ENCODE peak calls at places on chromosomes 2 and 18, in six cellular contexts. One of them, this sample, is unnamed.

GRCh38 chr2:58638256-58638795 is 397.2 kb upstream of the FANCL start:
- DNase-seq in mesenchymal stem cell: no peak
- DNase-seq in H9: no peak
- DNase-seq in neuronal stem cell: no peak
- DNase-seq in mesendoderm: peak
- DNase-seq in trophoblast cell: no peak
- DNase-seq in this sample: no peak

GRCh38 chr2:30422437-30422805 is 24.6 kb upstream of the LCLAT1 start:
- DNase-seq in mesenchymal stem cell: peak
- DNase-seq in H9: no peak
- DNase-seq in neuronal stem cell: no peak
- DNase-seq in mesendoderm: peak
- DNase-seq in trophoblast cell: no peak
- DNase-seq in this sample: peak

GRCh38 chr2:209767316-209767715 is 4.3 kb upstream of the UNC80 start:
- DNase-seq in mesenchymal stem cell: no peak
- DNase-seq in H9: no peak
- DNase-seq in neuronal stem cell: no peak
- DNase-seq in mesendoderm: no peak
- DNase-seq in trophoblast cell: no peak
- DNase-seq in this sample: no peak

GRCh38 chr2:60934153-60934722 is 52.9 kb downstream of the REL start:
- DNase-seq in mesenchymal stem cell: peak
- DNase-seq in H9: no peak
- DNase-seq in neuronal stem cell: no peak
- DNase-seq in mesendoderm: no peak
- DNase-seq in trophoblast cell: no peak
- DNase-seq in this sample: no peak

GRCh38 chr2:126784636-126785035 is 114.1 kb upstream of the TEX51 start:
- DNase-seq in mesenchymal stem cell: no peak
- DNase-seq in H9: no peak
- DNase-seq in neuronal stem cell: no peak
- DNase-seq in mesendoderm: no peak
- DNase-seq in trophoblast cell: no peak
- DNase-seq in this sample: no peak

GRCh38 chr2:145411493-145411892 is 891.6 kb upstream of the ZEB2 start:
- DNase-seq in mesenchymal stem cell: no peak
- DNase-seq in H9: no peak
- DNase-seq in neuronal stem cell: no peak
- DNase-seq in mesendoderm: no peak
- DNase-seq in trophoblast cell: no peak
- DNase-seq in this sample: no peak

GRCh38 chr18:23302852-23303527 is 150.1 kb upstream of the RIOK3 start:
- DNase-seq in mesenchymal stem cell: peak
- DNase-seq in H9: no peak
- DNase-seq in neuronal stem cell: no peak
- DNase-seq in mesendoderm: no peak
- DNase-seq in trophoblast cell: peak
- DNase-seq in this sample: peak

GRCh38 chr18:7557891-7558454 is 9.1 kb upstream of the PTPRM start:
- DNase-seq in mesenchymal stem cell: no peak
- DNase-seq in H9: no peak
- DNase-seq in neuronal stem cell: no peak
- DNase-seq in mesendoderm: no peak
- DNase-seq in trophoblast cell: no peak
- DNase-seq in this sample: no peak

GRCh38 chr2:143171817-143172216 is 42.6 kb downstream of the ARHGAP15 start:
- DNase-seq in mesenchymal stem cell: peak
- DNase-seq in H9: no peak
- DNase-seq in neuronal stem cell: peak
- DNase-seq in mesendoderm: peak
- DNase-seq in trophoblast cell: no peak
- DNase-seq in this sample: peak

GRCh38 chr2:104434363-104434792 is 419.5 kb upstream of the POU3F3 start:
- DNase-seq in mesenchymal stem cell: no peak
- DNase-seq in H9: peak
- DNase-seq in neuronal stem cell: no peak
- DNase-seq in mesendoderm: peak
- DNase-seq in trophoblast cell: peak
- DNase-seq in this sample: no peak

GRCh38 chr18:48851563-48851962 is 99.2 kb downstream of the SMAD7 start:
- DNase-seq in mesenchymal stem cell: peak
- DNase-seq in H9: no peak
- DNase-seq in neuronal stem cell: no peak
- DNase-seq in mesendoderm: no peak
- DNase-seq in trophoblast cell: no peak
- DNase-seq in this sample: no peak

GRCh38 chr2:54666131-54666637 is 57.3 kb upstream of the EML6 start:
- DNase-seq in mesenchymal stem cell: peak
- DNase-seq in H9: no peak
- DNase-seq in neuronal stem cell: no peak
- DNase-seq in mesendoderm: no peak
- DNase-seq in trophoblast cell: no peak
- DNase-seq in this sample: peak

GRCh38 chr2:231436957-231437356 is 27.3 kb downstream of the NCL start:
- DNase-seq in mesenchymal stem cell: no peak
- DNase-seq in H9: no peak
- DNase-seq in neuronal stem cell: no peak
- DNase-seq in mesendoderm: no peak
- DNase-seq in trophoblast cell: no peak
- DNase-seq in this sample: no peak

GRCh38 chr2:126884861-126885481 is 13.7 kb upstream of the TEX51 start:
- DNase-seq in mesenchymal stem cell: no peak
- DNase-seq in H9: peak
- DNase-seq in neuronal stem cell: no peak
- DNase-seq in mesendoderm: no peak
- DNase-seq in trophoblast cell: no peak
- DNase-seq in this sample: no peak

GRCh38 chr2:156486175-156486574 is 50.0 kb downstream of the GPD2 start:
- DNase-seq in mesenchymal stem cell: peak
- DNase-seq in H9: no peak
- DNase-seq in neuronal stem cell: no peak
- DNase-seq in mesendoderm: no peak
- DNase-seq in trophoblast cell: no peak
- DNase-seq in this sample: peak

GRCh38 chr2:173854840-173855239 is 110.3 kb downstream of the SP3 start:
- DNase-seq in mesenchymal stem cell: no peak
- DNase-seq in H9: no peak
- DNase-seq in neuronal stem cell: no peak
- DNase-seq in mesendoderm: no peak
- DNase-seq in trophoblast cell: no peak
- DNase-seq in this sample: peak

GRCh38 chr18:34576622-34577021 is 133.5 kb upstream of the DTNA start:
- DNase-seq in mesenchymal stem cell: no peak
- DNase-seq in H9: no peak
- DNase-seq in neuronal stem cell: no peak
- DNase-seq in mesendoderm: no peak
- DNase-seq in trophoblast cell: no peak
- DNase-seq in this sample: no peak

GRCh38 chr2:233476083-233476410 is 90.5 kb downstream of the USP40 start:
- DNase-seq in mesenchymal stem cell: no peak
- DNase-seq in H9: no peak
- DNase-seq in neuronal stem cell: no peak
- DNase-seq in mesendoderm: no peak
- DNase-seq in trophoblast cell: no peak
- DNase-seq in this sample: no peak
- H3K18ac ChIP-seq in mesenchymal stem cell: no peak
- H3K18ac ChIP-seq in H9: no peak
- H3K18ac ChIP-seq in neuronal stem cell: no peak
- H3K18ac ChIP-seq in mesendoderm: no peak
- H3K18ac ChIP-seq in trophoblast cell: no peak
- H3K18ac ChIP-seq in this sample: no peak

DNA sequence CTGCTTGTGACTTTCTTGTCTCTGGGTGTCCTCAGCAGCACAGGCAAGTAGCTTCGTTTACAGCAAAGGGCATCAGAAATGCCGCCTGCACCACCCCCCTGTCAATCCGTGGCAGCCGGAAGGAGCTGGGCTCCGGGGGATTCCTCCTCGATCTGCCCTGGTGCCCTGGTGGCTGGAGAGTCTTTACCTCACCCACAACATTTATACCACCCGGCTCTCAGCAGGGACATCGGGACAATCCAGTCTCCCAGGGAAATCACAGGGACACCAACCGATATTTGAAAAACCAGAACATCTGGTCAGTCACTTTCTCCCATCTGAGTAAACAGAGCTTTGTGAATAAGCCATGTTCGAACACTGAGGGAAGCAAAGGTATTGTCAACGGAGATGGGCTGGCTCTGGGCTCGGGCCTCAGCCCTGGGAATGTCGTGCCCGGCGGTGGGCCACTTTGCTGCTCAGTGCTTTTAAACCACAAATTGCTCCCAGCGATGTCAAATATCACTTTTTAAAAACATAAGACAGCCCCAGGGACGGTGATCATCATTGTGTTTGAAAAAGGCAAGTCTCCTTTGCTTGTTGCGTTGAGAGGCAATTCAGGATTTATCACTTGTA is 210.0 kb upstream of the SALL3 start:
- DNase-seq in mesenchymal stem cell: no peak
- DNase-seq in H9: no peak
- DNase-seq in neuronal stem cell: no peak
- DNase-seq in mesendoderm: no peak
- DNase-seq in trophoblast cell: no peak
- DNase-seq in this sample: no peak
- H3K18ac ChIP-seq in mesenchymal stem cell: no peak
- H3K18ac ChIP-seq in H9: no peak
- H3K18ac ChIP-seq in neuronal stem cell: peak
- H3K18ac ChIP-seq in mesendoderm: no peak
- H3K18ac ChIP-seq in trophoblast cell: no peak
- H3K18ac ChIP-seq in this sample: no peak

GRCh38 chr2:235492850-235493344 is 946 bp upstream of the AGAP1 start:
- DNase-seq in mesenchymal stem cell: no peak
- DNase-seq in H9: peak
- DNase-seq in neuronal stem cell: no peak
- DNase-seq in mesendoderm: peak
- DNase-seq in trophoblast cell: peak
- DNase-seq in this sample: no peak

GRCh38 chr2:235493775-235494715 is at the start of gene AGAP1:
- DNase-seq in mesenchymal stem cell: peak
- DNase-seq in H9: peak
- DNase-seq in neuronal stem cell: peak
- DNase-seq in mesendoderm: peak
- DNase-seq in trophoblast cell: peak
- DNase-seq in this sample: peak

GRCh38 chr2:235494716-235495372 is 1.0 kb downstream of the AGAP1 start:
- DNase-seq in mesenchymal stem cell: peak
- DNase-seq in H9: no peak
- DNase-seq in neuronal stem cell: peak
- DNase-seq in mesendoderm: peak
- DNase-seq in trophoblast cell: peak
- DNase-seq in this sample: peak

GRCh38 chr2:235495373-235496238 is 1.8 kb downstream of the AGAP1 start:
- DNase-seq in mesenchymal stem cell: no peak
- DNase-seq in H9: no peak
- DNase-seq in neuronal stem cell: no peak
- DNase-seq in mesendoderm: no peak
- DNase-seq in trophoblast cell: no peak
- DNase-seq in this sample: no peak

DNA sequence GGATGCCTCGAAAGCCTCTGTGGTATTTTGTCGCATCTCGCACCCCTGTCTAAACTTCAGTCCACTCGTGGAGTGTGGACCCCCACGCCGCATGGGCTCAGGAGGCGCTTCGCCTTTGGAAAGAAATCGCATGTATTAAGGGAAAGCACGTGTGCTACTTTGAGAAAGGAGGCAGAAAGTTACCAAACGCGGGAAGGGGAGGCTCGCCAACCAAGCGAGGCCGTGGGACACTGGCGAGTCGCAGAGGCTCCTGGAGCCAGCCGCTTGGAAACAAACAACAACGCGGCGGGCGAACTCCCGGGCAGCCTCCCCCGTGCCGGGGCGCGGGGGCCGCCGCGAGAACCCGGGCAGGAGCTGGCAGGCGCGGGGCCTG is 455 bp upstream of the AGAP1 start:
- DNase-seq in mesenchymal stem cell: no peak
- DNase-seq in H9: no peak
- DNase-seq in neuronal stem cell: no peak
- DNase-seq in mesendoderm: no peak
- DNase-seq in trophoblast cell: peak
- DNase-seq in this sample: peak
- H3K18ac ChIP-seq in mesenchymal stem cell: peak
- H3K18ac ChIP-seq in H9: no peak
- H3K18ac ChIP-seq in neuronal stem cell: peak
- H3K18ac ChIP-seq in mesendoderm: peak
- H3K18ac ChIP-seq in trophoblast cell: peak
- H3K18ac ChIP-seq in this sample: peak

DNA sequence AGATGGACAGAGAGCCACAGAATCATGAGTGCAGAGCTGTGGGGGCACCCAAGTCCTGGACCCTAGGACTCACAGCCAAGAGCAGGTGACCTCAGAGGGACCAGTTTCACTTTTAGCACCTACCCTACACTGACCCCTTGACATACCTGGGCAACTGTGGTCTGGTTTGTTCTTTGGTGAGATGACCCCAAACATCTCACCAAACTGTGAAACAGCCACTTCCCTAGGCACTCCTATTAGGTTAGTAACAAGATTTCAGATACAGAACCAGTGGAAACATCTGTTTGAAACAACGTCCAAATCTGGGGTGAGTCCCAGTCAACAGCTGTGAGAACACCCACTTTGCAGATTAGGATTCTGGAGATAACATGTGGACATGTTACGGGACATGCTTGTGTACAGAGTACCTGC is 1.9 kb upstream of the ZFP36L2 start:
- DNase-seq in mesenchymal stem cell: peak
- DNase-seq in H9: no peak
- DNase-seq in neuronal stem cell: no peak
- DNase-seq in mesendoderm: no peak
- DNase-seq in trophoblast cell: no peak
- DNase-seq in this sample: no peak
- H3K18ac ChIP-seq in mesenchymal stem cell: peak
- H3K18ac ChIP-seq in H9: no peak
- H3K18ac ChIP-seq in neuronal stem cell: no peak
- H3K18ac ChIP-seq in mesendoderm: no peak
- H3K18ac ChIP-seq in trophoblast cell: peak
- H3K18ac ChIP-seq in this sample: peak